ENCODE peak calls at places on chromosomes 7 and 10, in eight cellular contexts. R is fibroblast of pulmonary artery; E is HS-5; K is SW480; Y is hypothalamus; F is T-helper 2 cell; J is naive thymus-derived CD8-positive, alpha-beta T cell; A is smooth muscle cell of the brain vasculature. G is an unnamed sample.

GRCh38 chr10:44068716-44069482 is 316.0 kb downstream of the CXCL12 start:
- DNase-seq in K (no peak), Y (no peak), E (no peak), R (peak), A (no peak), J (no peak), F (no peak), G (no peak)

GRCh38 chr10:8061274-8062211 is 7.1 kb downstream of the GATA3 start:
- DNase-seq in F (no peak), K (no peak), A (no peak), E (no peak), R (no peak), Y (no peak), J (peak), G (no peak)

GRCh38 chr10:14571866-14572507 is 202.7 kb downstream of the FAM107B start:
- DNase-seq in E (no peak), K (peak), A (no peak), J (peak), R (peak), F (no peak), Y (no peak), G (no peak)

GRCh38 chr10:11305825-11306601 is 288.3 kb downstream of the CELF2 start:
- DNase-seq in R (no peak), K (no peak), E (no peak), F (no peak), A (no peak), J (no peak), Y (no peak), G (no peak)

GRCh38 chr10:29951441-29951931 is 107.9 kb downstream of the JCAD start:
- DNase-seq in R (peak), K (no peak), E (no peak), F (no peak), J (no peak), A (no peak), Y (no peak), G (no peak)

GRCh38 chr10:102334106-102334505 is 61.4 kb upstream of the NFKB2 start:
- DNase-seq in Y (no peak), K (no peak), J (no peak), F (no peak), A (no peak), R (peak), E (no peak), G (no peak)

GRCh38 chr10:126597206-126597605 is 73.3 kb downstream of the C10orf90 start:
- DNase-seq in J (no peak), A (no peak), Y (no peak), E (no peak), R (no peak), F (no peak), K (no peak), G (no peak)

GRCh38 chr7:147170341-147171012 is 1053.9 kb downstream of the CNTNAP2 start:
- DNase-seq in E (no peak), Y (no peak), F (no peak), R (no peak), K (no peak), A (no peak), J (no peak), G (no peak)

GRCh38 chr7:157442993-157443831 is 106.4 kb downstream of the DNAJB6 start:
- DNase-seq in K (no peak), Y (no peak), E (no peak), A (no peak), J (no peak), F (no peak), R (no peak), G (no peak)

GRCh38 chr10:90451283-90451682 is 406.6 kb downstream of the HTR7 start:
- DNase-seq in Y (no peak), K (no peak), A (no peak), R (peak), E (peak), F (no peak), J (no peak), G (no peak)

GRCh38 chr10:114474989-114475388 is 70.7 kb upstream of the AFAP1L2 start:
- DNase-seq in R (no peak), J (no peak), Y (no peak), E (no peak), F (no peak), A (no peak), K (no peak), G (no peak)

GRCh38 chr10:8473205-8473604 is 418.7 kb downstream of the GATA3 start:
- DNase-seq in K (no peak), J (peak), A (no peak), F (no peak), R (peak), E (no peak), Y (no peak), G (no peak)

GRCh38 chr10:82742901-82743300 is 867.9 kb downstream of the NRG3 start:
- DNase-seq in Y (no peak), J (no peak), F (no peak), R (no peak), A (no peak), K (no peak), E (no peak), G (no peak)

G was measured in iPS DF 6.9.